ENCODE peak calls at places on chromosome 22, in nine cellular contexts. X, K, M, B, W, V, D, U and Y are unnamed samples. For H3K4me1, the result is how much of the 10 kb centered on the place peaks cover.

GRCh38 chr22:28560005-28560742 is 119.5 kb downstream of the TTC28 start:
- DNase-seq in D (no peak), K (peak), V (peak), X (no peak), M (no peak), U (no peak), B (no peak), W (no peak), Y (no peak)

GRCh38 chr22:23499845-23500500 is 80.1 kb downstream of the IGLL1 start:
- DNase-seq in X (no peak), M (no peak), D (no peak), W (peak), V (no peak), B (no peak), K (no peak), U (no peak), Y (no peak)

GRCh38 chr22:44664149-44664548 is 37.9 kb upstream of the PRR5 start:
- DNase-seq in U (no peak), K (no peak), W (peak), V (peak), M (no peak), X (peak), B (peak), D (peak), Y (peak)

GRCh38 chr22:45154383-45154782 is 9.3 kb upstream of the NUP50 start:
- DNase-seq in W (no peak), D (no peak), M (no peak), U (no peak), K (peak), V (peak), X (no peak), B (no peak), Y (no peak)

GRCh38 chr22:46036558-46037408 is 59.8 kb upstream of the WNT7B start:
- DNase-seq in W (peak), K (peak), U (peak), M (peak), B (peak), V (no peak), X (no peak), D (peak), Y (peak)

GRCh38 chr22:29219881-29220670 is 14.4 kb downstream of the EMID1 start:
- DNase-seq in K (no peak), V (no peak), D (no peak), B (peak), X (no peak), M (peak), W (no peak), U (peak), Y (no peak)

GRCh38 chr22:46619830-46620501 is at the start of gene GRAMD4:
- DNase-seq in W (no peak), D (no peak), B (peak), M (no peak), V (no peak), X (no peak), U (no peak), K (no peak), Y (no peak)

GRCh38 chr22:46087816-46088277 is 62.5 kb upstream of the PPARA start:
- DNase-seq in W (peak), X (no peak), V (peak), U (peak), M (no peak), D (peak), B (peak), K (peak), Y (peak)

GRCh38 chr22:47593911-47594311 is 831.5 kb downstream of the TBC1D22A start:
- DNase-seq in U (no peak), W (no peak), K (no peak), V (no peak), D (no peak), X (peak), B (no peak), M (no peak), Y (no peak)

GRCh38 chr22:29830585-29830984 is 7.5 kb downstream of the ASCC2 start:
- DNase-seq in K (no peak), B (no peak), U (no peak), M (no peak), D (no peak), W (no peak), V (no peak), X (no peak), Y (no peak)

GRCh38 chr22:42872821-42873220 is 15.7 kb upstream of the ARFGAP3 start:
- DNase-seq in X (no peak), M (no peak), V (no peak), B (no peak), D (no peak), U (peak), K (no peak), W (no peak), Y (no peak)

GRCh38 chr22:24686280-24686679 is 83.3 kb downstream of the GGT1 start:
- DNase-seq in W (no peak), D (no peak), M (no peak), V (no peak), U (no peak), B (no peak), K (no peak), X (no peak), Y (no peak)

GRCh38 chr22:24681236-24681635 is 78.2 kb downstream of the GGT1 start:
- DNase-seq in B (no peak), K (no peak), X (no peak), V (peak), M (no peak), W (no peak), U (no peak), D (no peak), Y (no peak)

GRCh38 chr22:24688294-24688693 is 85.3 kb downstream of the GGT1 start:
- DNase-seq in B (no peak), U (no peak), X (no peak), M (peak), V (no peak), W (no peak), K (no peak), D (no peak), Y (no peak)

GRCh38 chr22:24683671-24684070 is 80.7 kb downstream of the GGT1 start:
- DNase-seq in U (no peak), V (peak), X (no peak), B (no peak), K (no peak), M (no peak), D (no peak), W (no peak), Y (no peak)

GRCh38 chr22:24685804-24686203 is 82.8 kb downstream of the GGT1 start:
- DNase-seq in X (no peak), D (no peak), B (peak), W (no peak), K (no peak), U (no peak), V (peak), M (peak), Y (no peak)
- H3K4me3 ChIP-seq in X (peak), D (no peak), B (no peak), W (no peak), K (no peak), U (no peak), V (peak), M (no peak), Y (no peak)

GRCh38 chr22:49786976-49787843 is 40.5 kb downstream of the BRD1 start:
- DNase-seq in V (no peak), B (no peak), W (no peak), X (no peak), M (no peak), K (no peak), U (peak), D (no peak), Y (no peak)
- H3K4me1 ChIP-seq in V (under half), B (under half), W (under half), X (half or more), M (under half), K (under half), U (under half), D (under half), Y (under half)

GRCh38 chr22:22244337-22245250 is at the start of gene VPREB1:
- DNase-seq in U (no peak), V (no peak), K (no peak), M (no peak), X (peak), D (no peak), W (no peak), B (no peak), Y (no peak)
- H3K4me3 ChIP-seq in U (no peak), V (no peak), K (no peak), M (no peak), X (no peak), D (no peak), W (no peak), B (no peak), Y (no peak)

DNA sequence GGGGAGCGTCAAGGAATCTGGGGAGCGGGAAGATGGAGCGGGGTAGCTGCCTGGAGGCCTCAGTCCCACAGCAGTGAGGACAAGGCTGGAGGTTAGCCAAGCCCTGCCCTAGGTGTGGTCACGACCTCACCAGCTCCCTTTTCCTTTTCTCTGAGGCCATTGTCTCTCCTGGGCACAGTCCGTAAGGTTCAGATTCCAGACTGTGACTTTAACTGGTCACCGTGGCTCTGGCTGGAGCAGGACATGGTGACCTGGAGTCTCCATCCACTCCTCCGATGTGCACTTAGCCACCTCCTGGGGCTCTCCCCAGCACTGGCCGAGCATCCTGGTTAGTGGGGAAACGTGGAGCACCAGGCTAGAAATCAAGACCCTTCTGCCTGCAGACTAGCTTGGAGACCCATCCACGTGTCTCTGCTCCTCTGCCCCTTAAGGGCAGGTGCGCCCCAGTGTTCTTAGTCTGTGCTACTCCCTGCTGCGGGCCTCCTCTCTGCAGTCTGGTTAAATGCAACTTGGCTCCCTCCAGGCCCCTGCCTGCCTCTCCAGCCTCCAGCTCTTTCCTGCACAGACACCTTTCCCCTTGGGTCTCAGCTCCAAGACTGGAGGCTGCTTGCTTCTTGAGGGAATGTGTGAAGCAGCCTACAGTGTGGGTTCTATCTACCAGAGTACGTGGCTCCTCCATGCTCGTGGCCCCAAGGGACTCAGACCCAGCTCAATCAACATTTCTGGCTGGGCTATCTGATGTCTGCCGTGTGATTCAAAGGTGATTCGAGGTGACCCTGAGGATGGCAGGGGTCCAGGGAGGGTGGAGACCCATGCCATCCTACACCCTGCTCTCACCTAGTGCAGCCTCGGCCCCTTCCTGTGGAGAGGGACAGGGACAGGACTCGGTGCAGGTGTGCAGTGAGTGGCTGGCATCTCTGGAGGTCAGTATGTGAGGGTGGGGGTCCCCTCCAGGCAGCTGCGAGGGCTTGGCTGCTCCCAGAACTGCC is 5.2 kb downstream of the SLC25A1 start:
- DNase-seq in X (no peak), V (no peak), W (peak), U (peak), K (no peak), B (no peak), D (peak), M (no peak), Y (peak)
- H3K4me1 ChIP-seq in X (half or more), V (under half), W (under half), U (under half), K (half or more), B (half or more), D (under half), M (under half), Y (under half)

GRCh38 chr22:38269466-38269865 is 3.3 kb downstream of the TMEM184B start:
- DNase-seq in K (no peak), B (no peak), D (no peak), V (no peak), W (no peak), U (no peak), M (no peak), X (no peak), Y (no peak)

GRCh38 chr22:38272373-38273134 is at the start of gene TMEM184B:
- DNase-seq in W (peak), D (peak), M (peak), U (peak), X (no peak), V (peak), B (peak), K (peak), Y (peak)

GRCh38 chr22:38271927-38272372 is 860 bp downstream of the TMEM184B start:
- DNase-seq in M (peak), K (no peak), W (peak), D (peak), V (no peak), B (no peak), X (no peak), U (no peak), Y (peak)

GRCh38 chr22:38270091-38270972 is 2.5 kb downstream of the TMEM184B start:
- DNase-seq in B (no peak), D (no peak), M (no peak), V (no peak), W (no peak), X (no peak), K (no peak), U (no peak), Y (no peak)

DNA sequence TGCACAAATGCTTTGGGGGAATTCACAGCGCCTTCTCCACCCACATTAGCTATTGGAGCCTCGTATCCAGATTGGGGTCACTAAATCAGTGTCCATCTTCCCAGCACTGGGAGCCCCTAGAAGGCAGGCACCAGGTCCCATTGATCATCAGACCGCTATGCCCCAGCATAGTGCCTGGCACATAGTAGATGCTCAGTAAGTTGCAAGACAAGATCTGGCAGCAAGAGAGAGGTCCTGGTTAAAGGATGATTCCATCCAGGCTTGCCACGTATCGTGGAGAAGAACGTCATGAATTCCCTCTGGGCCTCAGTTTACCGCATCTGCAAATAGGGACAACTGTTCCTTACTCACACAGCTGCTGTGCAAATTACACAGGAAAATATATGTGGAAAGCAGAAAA is 1.7 kb downstream of the TMEM184B start:
- DNase-seq in M (no peak), U (no peak), B (no peak), X (no peak), K (no peak), D (no peak), V (no peak), W (no peak), Y (no peak)
- H3K4me3 ChIP-seq in M (peak), U (no peak), B (no peak), X (peak), K (no peak), D (no peak), V (peak), W (no peak), Y (no peak)

GRCh38 chr22:36405221-36405631 is 17.5 kb upstream of the MYH9 start:
- DNase-seq in V (no peak), B (no peak), D (no peak), W (no peak), U (no peak), M (no peak), X (no peak), K (no peak), Y (no peak)

GRCh38 chr22:36405671-36406070 is 17.9 kb upstream of the MYH9 start:
- DNase-seq in X (no peak), D (no peak), M (no peak), V (peak), U (no peak), K (no peak), W (peak), B (no peak), Y (peak)

GRCh38 chr22:36404436-36404835 is 16.7 kb upstream of the MYH9 start:
- DNase-seq in V (no peak), M (no peak), W (no peak), D (no peak), K (no peak), X (no peak), B (no peak), U (no peak), Y (no peak)

GRCh38 chr22:36406139-36406538 is 18.4 kb upstream of the MYH9 start:
- DNase-seq in D (no peak), K (no peak), X (no peak), B (no peak), V (no peak), M (no peak), W (no peak), U (no peak), Y (no peak)

DNA sequence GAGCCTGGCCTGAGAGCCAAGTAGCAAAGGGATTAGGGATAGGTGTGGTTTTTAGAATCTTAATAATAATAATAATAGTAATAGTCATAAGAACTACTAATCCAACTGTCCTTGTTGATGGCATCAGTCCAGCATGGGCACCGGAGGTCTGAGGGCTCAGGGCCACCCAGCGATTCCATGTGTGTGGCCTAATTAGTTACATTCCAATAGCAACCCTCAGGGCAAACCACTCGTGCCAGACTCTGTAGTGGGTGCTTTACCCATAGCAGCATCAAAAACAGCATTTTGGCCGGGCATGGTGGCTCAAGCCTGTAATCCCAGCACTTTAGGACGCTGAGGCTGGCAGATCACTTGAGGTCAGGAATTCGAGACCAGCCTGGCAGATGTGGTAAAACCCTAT is 19.0 kb upstream of the MYH9 start:
- DNase-seq in B (no peak), K (no peak), W (no peak), X (no peak), M (no peak), U (no peak), D (no peak), V (no peak), Y (no peak)
- H3K4me1 ChIP-seq in B (under half), K (under half), W (under half), X (under half), M (under half), U (under half), D (under half), V (under half), Y (under half)

DNA sequence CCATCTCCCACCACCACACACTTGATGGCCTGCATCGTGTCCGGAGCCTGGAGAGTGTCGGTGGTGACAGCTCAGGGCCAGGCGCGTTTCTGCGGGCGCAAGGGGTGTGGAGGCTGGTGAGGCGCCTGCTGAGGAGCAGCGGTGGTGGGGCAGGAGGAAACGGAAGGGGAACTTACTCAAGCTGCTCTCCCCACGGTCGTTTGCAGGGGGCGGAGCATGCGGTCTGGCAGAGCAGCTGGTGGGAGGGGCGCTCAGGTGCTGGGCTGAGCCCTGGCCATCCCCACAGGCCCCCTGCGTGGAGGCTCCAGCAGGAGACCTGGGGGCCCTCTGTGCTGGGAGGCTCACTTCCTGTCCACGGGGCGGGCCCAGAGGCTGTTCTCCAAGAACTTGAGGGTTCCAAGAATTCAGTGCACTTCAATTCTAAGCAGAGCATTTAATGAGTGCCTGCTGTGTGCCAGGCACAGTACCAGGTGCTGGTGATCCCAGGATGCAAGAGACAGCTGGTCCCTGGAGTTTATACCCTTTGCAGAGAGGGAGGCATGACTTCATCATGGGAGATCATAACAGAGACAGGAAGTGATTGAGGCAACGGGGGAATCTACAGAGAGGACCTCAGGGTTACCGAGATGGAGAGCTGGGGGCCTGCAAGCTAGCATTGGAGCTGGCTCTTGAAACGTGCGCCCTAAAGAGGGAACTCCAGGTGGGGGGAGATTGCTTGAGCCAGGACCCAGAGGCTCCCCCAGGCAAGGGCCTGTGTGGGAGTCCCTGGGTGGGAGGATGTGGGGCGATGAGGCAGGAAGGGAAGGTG is at the start of gene RAC2:
- DNase-seq in D (peak), X (no peak), M (peak), B (peak), W (peak), K (no peak), V (peak), U (no peak), Y (peak)
- H3K4me3 ChIP-seq in D (peak), X (peak), M (peak), B (peak), W (peak), K (no peak), V (peak), U (no peak), Y (peak)

DNA sequence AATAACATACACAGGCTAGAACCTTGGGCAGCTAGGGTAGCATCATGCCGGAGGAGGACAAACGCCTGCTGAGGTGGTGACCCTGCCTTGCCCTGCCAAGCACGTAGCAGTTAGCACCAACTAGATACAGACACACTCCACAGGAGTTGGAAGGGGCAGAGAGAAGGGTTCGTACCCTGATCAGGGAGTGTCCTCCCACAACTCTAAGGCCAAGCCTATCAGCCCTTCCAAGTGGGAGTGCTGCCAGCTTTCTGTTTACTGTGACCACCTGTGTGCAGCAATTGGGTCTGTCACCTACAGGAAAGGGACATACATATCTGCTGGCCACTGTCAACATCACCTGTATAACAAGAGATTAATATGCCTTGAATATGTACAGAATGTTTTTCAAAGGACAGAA is 1.9 kb upstream of the THAP7 start:
- DNase-seq in V (no peak), B (no peak), U (no peak), M (no peak), K (no peak), X (no peak), W (no peak), D (peak), Y (peak)
- H3K4me1 ChIP-seq in V (under half), B (under half), U (under half), M (under half), K (under half), X (under half), W (under half), D (under half), Y (under half)

GRCh38 chr22:49966041-49966715 is 5.6 kb downstream of the PIM3 start:
- DNase-seq in B (peak), K (no peak), D (peak), X (peak), M (no peak), V (no peak), U (peak), W (peak), Y (peak)

GRCh38 chr22:49968313-49968830 is 7.8 kb downstream of the PIM3 start:
- DNase-seq in B (peak), V (no peak), W (peak), D (peak), U (peak), K (no peak), M (no peak), X (no peak), Y (no peak)

GRCh38 chr22:49967333-49968241 is 7.0 kb downstream of the PIM3 start:
- DNase-seq in D (peak), K (no peak), V (peak), U (peak), M (no peak), B (peak), X (peak), W (peak), Y (peak)

GRCh38 chr22:49965291-49966040 is 4.9 kb downstream of the PIM3 start:
- DNase-seq in D (peak), X (no peak), U (peak), W (peak), B (peak), V (no peak), K (no peak), M (no peak), Y (peak)

GRCh38 chr22:49966716-49967332 is 6.3 kb downstream of the PIM3 start:
- DNase-seq in U (no peak), K (no peak), W (peak), D (peak), M (no peak), V (peak), X (peak), B (peak), Y (peak)
- H3K4me3 ChIP-seq in U (no peak), K (no peak), W (peak), D (no peak), M (no peak), V (peak), X (peak), B (no peak), Y (peak)

GRCh38 chr22:38219644-38220043 is 17.9 kb downstream of the MAFF start:
- DNase-seq in U (no peak), V (no peak), K (no peak), B (peak), M (no peak), X (no peak), W (no peak), D (no peak), Y (no peak)
- H3K4me1 ChIP-seq in U (under half), V (under half), K (half or more), B (under half), M (under half), X (half or more), W (under half), D (under half), Y (under half)